ENCODE peak calls at places on chromosomes 1 and 21, in four cellular contexts. W is CD8-positive, alpha-beta T cell; F is PC-3; Q is Panc1. X is an unnamed sample. For H3K4me1, the result is how much of the 10 kb centered on the place peaks cover.

GRCh38 chr1:54245501-54245900 is 45.5 kb downstream of the MRPL37 start:
- DNase-seq in W (no peak), F (no peak), Q (no peak), X (no peak)

GRCh38 chr1:72705921-72706320 is 423.6 kb upstream of the NEGR1 start:
- DNase-seq in W (no peak), F (no peak), Q (no peak), X (no peak)

GRCh38 chr1:159598196-159598595 is 10.6 kb downstream of the APCS start:
- DNase-seq in W (no peak), F (peak), Q (no peak), X (peak)

GRCh38 chr1:2556277-2557145 is at the start of gene TNFRSF14:
- DNase-seq in W (peak), F (peak), Q (no peak), X (no peak)

GRCh38 chr21:44296916-44297315 is 2.9 kb upstream of the PFKL start:
- DNase-seq in W (no peak), F (no peak), Q (no peak), X (no peak)

GRCh38 chr21:45460611-45461368 is 55.8 kb downstream of the COL18A1 start:
- DNase-seq in W (no peak), F (peak), Q (no peak), X (no peak)

GRCh38 chr1:42335809-42336518 is 929 bp upstream of the FOXJ3 start:
- DNase-seq in W (no peak), F (peak), Q (no peak), X (no peak)

GRCh38 chr1:172341697-172342096 is 78.8 kb upstream of the C1orf105 start:
- DNase-seq in W (no peak), F (no peak), Q (no peak), X (no peak)

GRCh38 chr1:17439250-17440073 is at the start of gene RCC2:
- DNase-seq in W (peak), F (peak), Q (no peak), X (no peak)

GRCh38 chr1:2499986-2500596 is 24.0 kb downstream of the PLCH2 start:
- DNase-seq in W (no peak), F (no peak), Q (no peak), X (no peak)

GRCh38 chr1:150151291-150152181 is 1.8 kb downstream of the PLEKHO1 start:
- DNase-seq in W (peak), F (no peak), Q (no peak), X (no peak)

DNA sequence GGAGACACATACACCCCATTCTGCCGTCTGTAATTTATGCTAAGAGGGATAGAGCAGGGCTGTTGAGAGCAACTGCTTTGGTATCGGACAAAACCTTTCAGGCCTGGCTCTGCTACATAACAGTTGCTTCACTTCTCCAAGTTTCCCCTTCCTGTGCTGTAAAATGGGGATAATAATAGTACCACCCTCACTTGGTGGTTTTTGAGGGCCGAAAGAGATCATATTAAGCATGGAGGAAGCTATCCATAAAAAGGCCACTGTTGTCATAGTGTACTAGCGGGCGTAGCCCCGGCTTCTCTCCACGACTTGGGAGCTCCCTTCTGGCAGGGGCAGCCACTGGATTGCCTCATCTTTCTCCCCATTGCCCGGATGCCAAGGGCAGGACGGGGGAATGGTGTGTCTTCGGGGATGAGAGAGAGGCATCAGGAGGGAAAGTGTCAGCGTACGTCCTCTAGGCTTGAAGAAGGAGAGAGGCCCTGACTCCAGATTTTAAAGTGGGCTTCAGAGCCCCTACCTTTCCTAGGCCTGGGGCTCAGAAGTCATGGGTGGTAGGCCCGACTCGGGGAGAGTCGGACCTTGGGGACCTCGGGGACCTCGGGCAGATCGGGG is 580 bp upstream of the MFSD2A start:
- DNase-seq in W (no peak), F (no peak), Q (no peak), X (no peak)
- H3K4me3 ChIP-seq in W (peak), F (peak), Q (peak), X (peak)

DNA sequence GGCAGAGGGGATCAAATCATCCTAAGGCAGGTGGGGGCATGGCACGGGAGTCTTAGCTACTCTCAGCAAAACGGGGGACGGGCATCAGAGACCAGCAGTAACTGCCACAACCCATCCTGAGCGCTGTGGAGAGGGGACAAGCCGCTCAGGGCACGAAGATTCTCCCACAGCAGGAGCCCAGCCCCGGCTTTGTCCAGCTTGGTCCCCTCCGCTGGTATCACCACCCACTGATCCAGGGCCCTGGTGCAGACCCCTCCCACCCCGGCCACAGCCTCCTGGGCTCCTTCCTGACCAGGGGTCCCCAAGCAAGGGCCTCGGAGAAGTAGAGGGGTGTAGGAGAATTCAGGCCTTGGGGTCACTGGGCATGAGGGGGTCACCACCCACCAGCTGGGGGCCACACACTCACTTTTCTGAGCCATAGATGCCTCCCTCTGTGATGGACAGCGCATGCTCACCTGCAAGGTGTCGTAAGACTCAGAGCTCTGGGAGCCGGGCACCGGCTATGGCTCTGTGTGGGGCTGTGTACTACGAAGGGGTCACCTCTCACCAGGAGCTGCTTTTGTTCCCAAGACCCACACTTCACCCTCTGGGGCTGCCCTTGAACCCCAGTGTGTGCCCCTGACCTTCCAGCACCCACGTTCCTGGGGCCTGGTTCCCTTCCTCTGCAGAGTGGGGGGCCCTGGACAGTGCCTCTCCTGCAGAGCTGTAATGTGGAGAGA is 2.3 kb upstream of the SMIM1 start:
- DNase-seq in W (no peak), F (no peak), Q (no peak), X (no peak)
- H3K4me1 ChIP-seq in W (under half), F (under half), Q (under half), X (under half)

GRCh38 chr1:161020573-161021167 is at the start of gene F11R:
- DNase-seq in W (no peak), F (peak), Q (no peak), X (peak)
- H3K4me3 ChIP-seq in W (peak), F (peak), Q (peak), X (peak)

DNA sequence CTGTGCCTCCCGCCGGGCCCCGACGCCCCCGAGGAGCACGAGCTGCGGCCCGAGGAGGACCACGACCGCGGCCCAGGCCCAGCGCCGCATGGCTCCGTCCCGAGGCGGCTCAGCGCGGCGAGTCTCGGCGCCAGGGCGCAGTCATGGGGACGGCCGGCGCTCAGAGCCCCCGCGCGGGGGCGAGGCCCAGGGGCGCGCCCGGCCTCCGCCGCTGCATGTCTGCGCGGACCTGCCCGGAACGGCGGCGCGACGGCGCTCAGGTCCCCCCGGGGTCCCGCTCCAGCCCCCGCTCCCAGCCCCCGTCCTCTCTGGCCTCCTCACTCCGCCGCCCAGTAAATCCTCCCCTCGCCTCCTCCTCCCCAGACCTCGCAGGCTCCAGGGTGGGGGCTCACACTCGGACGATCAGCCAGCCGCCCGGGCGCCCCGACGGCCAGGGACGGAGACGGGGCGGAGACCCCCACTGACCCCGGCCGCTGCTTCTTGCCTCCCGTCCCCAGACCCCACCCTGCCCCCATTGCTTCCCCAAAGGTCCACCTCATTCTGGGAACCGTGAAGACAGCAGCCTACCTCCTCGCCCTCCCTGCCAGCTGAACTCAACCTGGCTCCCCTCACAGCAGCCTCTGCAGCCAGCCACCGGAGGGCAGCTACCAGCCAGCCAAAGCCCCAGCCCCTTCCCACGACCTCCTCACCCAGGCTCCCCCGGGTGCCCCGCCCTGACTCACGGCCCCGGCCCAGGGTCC is at the start of gene C1QTNF12:
- DNase-seq in W (no peak), F (no peak), Q (no peak), X (no peak)
- H3K4me1 ChIP-seq in W (under half), F (under half), Q (under half), X (under half)

GRCh38 chr1:28104866-28105467 is 16.6 kb upstream of the EYA3 start:
- DNase-seq in W (no peak), F (peak), Q (no peak), X (peak)
- H3K4me3 ChIP-seq in W (no peak), F (no peak), Q (no peak), X (no peak)